ENCODE peak calls at places on chromosomes 5 and 9, in six cellular contexts. D is PC-3, Y is MCF 10A, P is AG10803, U is WTC11, V is endothelial cell. M is an unnamed sample.

GRCh38 chr9:107637421-107638420 is 148.2 kb upstream of the KLF4 start:
- DNase-seq in D (peak), P (peak), U (peak), V (peak), Y (no peak), M (peak)

GRCh38 chr5:54103871-54104270 is 206.5 kb downstream of the ARL15 start:
- DNase-seq in V (no peak), U (no peak), P (no peak), Y (no peak), D (no peak), M (no peak)

GRCh38 chr5:91123291-91123690 is 259.8 kb downstream of the ARRDC3 start:
- DNase-seq in U (no peak), D (no peak), V (no peak), P (no peak), Y (no peak), M (no peak)

GRCh38 chr9:14670718-14671117 is 22.5 kb downstream of the ZDHHC21 start:
- DNase-seq in P (no peak), V (no peak), U (no peak), D (peak), Y (no peak), M (no peak)

GRCh38 chr9:137409515-137409914 is 13.4 kb downstream of the EXD3 start:
- DNase-seq in V (no peak), P (no peak), U (no peak), Y (no peak), D (no peak), M (no peak)

GRCh38 chr5:142184939-142185526 is 76.5 kb downstream of the NDFIP1 start:
- DNase-seq in D (no peak), Y (no peak), V (no peak), P (peak), U (no peak), M (no peak)

GRCh38 chr5:155529366-155529765 is 515.8 kb downstream of the KIF4B start:
- DNase-seq in Y (peak), D (no peak), V (no peak), P (peak), U (no peak), M (no peak)

GRCh38 chr5:166493627-166494026 is 1797.8 kb upstream of the WWC1 start:
- DNase-seq in P (no peak), D (no peak), Y (no peak), V (no peak), U (no peak), M (no peak)

GRCh38 chr9:105254226-105254625 is 9.8 kb downstream of the SLC44A1 start:
- DNase-seq in D (no peak), V (no peak), U (no peak), Y (peak), P (no peak), M (no peak)

GRCh38 chr9:94800424-94801117 is 74.1 kb downstream of the AOPEP start:
- DNase-seq in U (no peak), V (no peak), P (peak), Y (peak), D (no peak), M (no peak)

GRCh38 chr5:169545762-169546161 is 37.8 kb upstream of the SPDL1 start:
- DNase-seq in D (peak), U (no peak), V (no peak), P (peak), Y (peak), M (no peak)

GRCh38 chr9:117247271-117247670 is 167.6 kb downstream of the ASTN2 start:
- DNase-seq in U (no peak), D (no peak), Y (peak), V (peak), P (no peak), M (no peak)

GRCh38 chr5:172451771-172452197 is 2.5 kb downstream of the SH3PXD2B start:
- DNase-seq in D (peak), Y (peak), U (no peak), P (peak), V (no peak), M (no peak)

DNA sequence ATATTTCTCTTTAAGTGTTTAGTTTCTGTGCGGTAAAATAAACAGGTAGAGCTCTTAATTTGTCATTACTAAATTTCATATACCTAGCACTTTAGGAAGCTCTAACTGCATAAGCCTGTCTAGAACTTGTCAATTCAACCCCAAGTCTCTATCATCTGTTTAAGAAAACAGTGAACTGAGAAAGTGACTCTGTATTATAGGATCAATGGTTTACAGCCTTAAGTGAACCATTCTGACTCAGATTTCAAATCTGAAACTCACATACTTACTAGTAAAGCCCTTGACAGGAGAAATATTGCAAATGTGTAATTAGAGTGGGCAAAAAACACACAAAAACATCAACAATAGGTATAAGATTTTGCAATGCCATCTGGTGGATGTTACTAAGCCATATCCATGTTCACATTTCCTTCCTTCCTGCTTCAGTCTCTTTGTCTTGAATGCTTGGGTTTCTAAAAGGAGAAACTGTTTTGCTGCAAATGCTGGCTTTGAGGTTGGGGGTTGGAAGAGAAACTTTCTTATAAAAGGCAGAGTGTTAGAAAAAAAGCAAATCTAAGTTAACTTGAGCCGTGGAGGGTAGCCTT is 101.8 kb downstream of the DOCK8 start:
- DNase-seq in D (peak), V (no peak), U (no peak), Y (no peak), P (no peak), M (no peak)
- TF ChIP-seq CTCF in D (peak), V (no peak), U (no peak), Y (peak), P (no peak), M (no peak)

GRCh38 chr5:118953652-118954005 is 34.7 kb downstream of the DTWD2 start:
- DNase-seq in P (no peak), V (no peak), D (no peak), U (no peak), Y (no peak), M (no peak)

GRCh38 chr5:118952992-118953651 is 35.2 kb downstream of the DTWD2 start:
- DNase-seq in V (no peak), P (no peak), D (no peak), U (no peak), Y (no peak), M (no peak)

GRCh38 chr5:118960557-118960956 is 27.8 kb downstream of the DTWD2 start:
- DNase-seq in Y (no peak), V (no peak), P (no peak), D (no peak), U (no peak), M (no peak)

GRCh38 chr5:118956727-118957126 is 31.6 kb downstream of the DTWD2 start:
- DNase-seq in Y (peak), D (peak), V (no peak), P (peak), U (no peak), M (no peak)
- TF ChIP-seq CTCF in Y (peak), D (peak), V (peak), P (peak), U (peak), M (no peak)

GRCh38 chr5:86971034-86971511 is 296.6 kb upstream of the RASA1 start:
- DNase-seq in D (peak), U (no peak), V (no peak), Y (peak), P (peak), M (no peak)
- TF ChIP-seq CTCF in D (peak), U (no peak), V (no peak), Y (peak), P (peak), M (no peak)

GRCh38 chr5:102789469-102789868 is 34.4 kb downstream of the PAM start:
- DNase-seq in U (no peak), V (no peak), D (no peak), Y (no peak), P (no peak), M (no peak)

GRCh38 chr5:102794677-102795331 is 39.7 kb downstream of the PAM start:
- DNase-seq in Y (no peak), U (peak), D (peak), V (no peak), P (no peak), M (no peak)

GRCh38 chr5:102795546-102795945 is 40.4 kb downstream of the PAM start:
- DNase-seq in P (no peak), V (no peak), Y (no peak), U (no peak), D (no peak), M (no peak)

GRCh38 chr5:102794047-102794446 is 38.9 kb downstream of the PAM start:
- DNase-seq in P (no peak), Y (no peak), U (no peak), V (no peak), D (no peak), M (no peak)

DNA sequence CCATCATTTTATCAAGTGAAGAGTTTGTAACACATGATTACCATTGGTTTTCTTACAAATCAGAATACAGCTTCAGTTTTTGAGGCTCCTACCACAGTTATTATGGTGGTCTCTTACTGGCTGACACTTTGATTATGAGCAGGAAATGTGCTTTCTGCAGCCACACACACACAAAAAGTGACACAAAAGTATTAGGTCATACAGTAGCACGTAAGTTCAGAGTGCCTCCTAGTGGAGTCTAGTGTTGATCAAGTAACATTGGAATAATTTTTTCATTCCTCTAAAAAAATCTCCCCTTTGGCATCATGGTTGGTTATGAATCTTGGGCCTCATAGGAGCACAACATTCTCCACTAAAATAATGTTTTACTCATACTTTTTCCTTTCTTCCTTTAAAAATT is 37.6 kb downstream of the PAM start:
- DNase-seq in U (no peak), Y (peak), D (peak), P (peak), V (no peak), M (no peak)
- TF ChIP-seq CTCF in U (no peak), Y (peak), D (peak), P (peak), V (no peak), M (no peak)

GRCh38 chr5:127042593-127042992 is 12.2 kb upstream of the MARCHF3 start:
- DNase-seq in Y (peak), V (no peak), D (no peak), U (no peak), P (peak), M (no peak)
- TF ChIP-seq CTCF in Y (peak), V (no peak), D (peak), U (no peak), P (peak), M (no peak)

GRCh38 chr9:88990721-88991065 is 575 bp upstream of the S1PR3 start:
- DNase-seq in U (peak), Y (no peak), D (no peak), V (peak), P (no peak), M (peak)
- TF ChIP-seq CTCF in U (no peak), Y (no peak), D (no peak), V (no peak), P (no peak), M (no peak)

GRCh38 chr9:121604242-121604641 is 47.2 kb upstream of the DAB2IP start:
- DNase-seq in P (no peak), V (no peak), Y (no peak), D (no peak), U (no peak), M (no peak)
- TF ChIP-seq CTCF in P (no peak), V (no peak), Y (no peak), D (no peak), U (no peak), M (no peak)